ENCODE peak calls at places on chromosomes 2 and 18, in four cellular contexts. Y is neural progenitor cell, B is astrocyte, L is cardiac muscle cell. G is an unnamed sample. For H3K4me1 and H3K36me3, the result is how much of the 10 kb centered on the place peaks cover.

GRCh38 chr2:131646669-131647297 is 119.1 kb downstream of the CCDC74A start:
- DNase-seq in Y (no peak), B (no peak), L (no peak), G (no peak)

GRCh38 chr2:202311823-202312388 is 46.3 kb downstream of the NOP58 start:
- DNase-seq in Y (no peak), B (no peak), L (no peak), G (no peak)

GRCh38 chr2:116094196-116094595 is 1651.8 kb downstream of the DPP10 start:
- DNase-seq in Y (peak), B (no peak), L (peak), G (no peak)

GRCh38 chr2:128791120-128791982 is 472.7 kb upstream of the HS6ST1 start:
- DNase-seq in Y (no peak), B (no peak), L (no peak), G (no peak)

GRCh38 chr2:15693926-15694588 is 102.4 kb downstream of the DDX1 start:
- DNase-seq in Y (peak), B (no peak), L (no peak), G (no peak)

GRCh38 chr2:44769349-44770005 is 172.0 kb upstream of the SIX3 start:
- DNase-seq in Y (no peak), B (no peak), L (no peak), G (no peak)

GRCh38 chr18:67590571-67591141 is 74.1 kb upstream of the DSEL start:
- DNase-seq in Y (no peak), B (peak), L (no peak), G (no peak)

GRCh38 chr2:95314964-95315611 is 17.9 kb downstream of the KCNIP3 start:
- DNase-seq in Y (peak), B (no peak), L (peak), G (peak)

GRCh38 chr2:42569116-42569711 is 782 bp downstream of the MTA3 start:
- DNase-seq in Y (peak), B (peak), L (peak), G (peak)

GRCh38 chr18:40249390-40250080 is 1705.5 kb upstream of the PIK3C3 start:
- DNase-seq in Y (no peak), B (peak), L (no peak), G (no peak)

GRCh38 chr2:119253114-119253702 is 29.6 kb downstream of the STEAP3 start:
- DNase-seq in Y (no peak), B (peak), L (no peak), G (no peak)

GRCh38 chr2:153873062-153874048 is 1.6 kb downstream of the GALNT13 start:
- DNase-seq in Y (peak), B (no peak), L (peak), G (peak)

GRCh38 chr2:105977212-105977611 is 216.9 kb downstream of the UXS1 start:
- DNase-seq in Y (no peak), B (peak), L (no peak), G (no peak)

GRCh38 chr18:45526120-45526841 is 89.0 kb upstream of the SLC14A2 start:
- DNase-seq in Y (no peak), B (peak), L (no peak), G (no peak)

GRCh38 chr2:17271401-17271800 is 246.8 kb downstream of the RAD51AP2 start:
- DNase-seq in Y (no peak), B (peak), L (no peak), G (no peak)

GRCh38 chr2:197011033-197011432 is 84.5 kb upstream of the PGAP1 start:
- DNase-seq in Y (no peak), B (no peak), L (no peak), G (no peak)

GRCh38 chr2:43228782-43229659 is 2.6 kb upstream of the ZFP36L2 start:
- DNase-seq in Y (no peak), B (peak), L (no peak), G (no peak)

GRCh38 chr2:201887851-201888451 is 81.6 kb downstream of the CDK15 start:
- DNase-seq in Y (peak), B (no peak), L (no peak), G (no peak)

GRCh38 chr2:128440087-128440665 is 121.5 kb upstream of the HS6ST1 start:
- DNase-seq in Y (no peak), B (no peak), L (no peak), G (no peak)

GRCh38 chr2:200092235-200092634 is 136.9 kb downstream of the MAIP1 start:
- DNase-seq in Y (no peak), B (no peak), L (no peak), G (no peak)

GRCh38 chr2:6492573-6492972 is 373.1 kb downstream of the CMPK2 start:
- DNase-seq in Y (no peak), B (no peak), L (no peak), G (no peak)

GRCh38 chr18:8800041-8800441 is 94.7 kb downstream of the MTCL1 start:
- DNase-seq in Y (no peak), B (peak), L (no peak), G (no peak)

GRCh38 chr2:240964221-240964853 is 34.1 kb upstream of the SNED1 start:
- DNase-seq in Y (no peak), B (no peak), L (no peak), G (no peak)

GRCh38 chr2:98348066-98348561 is 1.9 kb downstream of the CNGA3 start:
- DNase-seq in Y (peak), B (no peak), L (no peak), G (peak)

GRCh38 chr18:31783059-31783458 is 22.4 kb upstream of the SLC25A52 start:
- DNase-seq in Y (no peak), B (no peak), L (no peak), G (no peak)

GRCh38 chr2:137123241-137123640 is 357.9 kb downstream of the THSD7B start:
- DNase-seq in Y (no peak), B (peak), L (no peak), G (no peak)

GRCh38 chr2:230418341-230419016 is 2.5 kb downstream of the SP100 start:
- DNase-seq in Y (no peak), B (peak), L (no peak), G (no peak)

GRCh38 chr2:113025751-113026150 is 20.5 kb downstream of the IL36A start:
- DNase-seq in Y (no peak), B (no peak), L (no peak), G (no peak)

GRCh38 chr18:55220523-55220922 is 261.3 kb upstream of the CCDC68 start:
- DNase-seq in Y (no peak), B (peak), L (no peak), G (no peak)

GRCh38 chr2:237201461-237202287 is 116.0 kb downstream of the COPS8 start:
- DNase-seq in Y (no peak), B (peak), L (no peak), G (no peak)

GRCh38 chr2:50345691-50346090 is 686.2 kb downstream of the NRXN1 start:
- DNase-seq in Y (no peak), B (no peak), L (no peak), G (no peak)

GRCh38 chr2:67446504-67446911 is 49.4 kb downstream of the ETAA1 start:
- DNase-seq in Y (no peak), B (peak), L (no peak), G (no peak)

GRCh38 chr18:28109781-28110460 is 67.0 kb downstream of the CDH2 start:
- DNase-seq in Y (no peak), B (peak), L (no peak), G (peak)

GRCh38 chr18:28110924-28111323 is 66.0 kb downstream of the CDH2 start:
- DNase-seq in Y (peak), B (no peak), L (no peak), G (no peak)

GRCh38 chr18:28112056-28112470 is 64.9 kb downstream of the CDH2 start:
- DNase-seq in Y (no peak), B (peak), L (peak), G (no peak)

GRCh38 chr18:28108254-28108653 is 68.7 kb downstream of the CDH2 start:
- DNase-seq in Y (no peak), B (no peak), L (no peak), G (no peak)

DNA sequence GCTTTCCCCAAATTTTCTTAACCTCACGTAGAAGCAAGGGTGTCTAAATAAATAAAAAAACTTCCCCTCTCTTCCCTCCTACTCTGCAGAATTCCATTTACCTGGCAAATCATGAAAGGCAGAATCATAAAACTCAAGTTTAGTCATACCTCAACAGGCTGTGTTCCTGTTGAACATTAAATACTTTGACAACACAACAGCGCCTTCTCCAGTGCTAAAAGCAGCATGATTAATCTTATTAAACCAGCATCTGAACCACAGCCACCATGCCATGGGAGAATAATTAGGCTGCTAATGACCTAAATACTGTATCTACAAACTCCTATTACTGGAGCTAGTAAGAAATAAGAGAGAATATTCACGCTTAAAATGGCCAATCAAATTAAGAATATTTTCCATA is 68.1 kb downstream of the CDH2 start:
- DNase-seq in Y (peak), B (peak), L (no peak), G (no peak)
- H3K4me1 ChIP-seq in Y (half or more), B (half or more), L (half or more), G (half or more)

GRCh38 chr2:135875491-135876065 is 665 bp downstream of the MCM6 start:
- DNase-seq in Y (peak), B (peak), L (peak), G (peak)
- H3K36me3 ChIP-seq in Y (under half), B (under half), L (under half), G (under half)

GRCh38 chr18:79503891-79504475 is 108.3 kb downstream of the NFATC1 start:
- DNase-seq in Y (no peak), B (no peak), L (no peak), G (no peak)

GRCh38 chr18:79507546-79508480 is 112.1 kb downstream of the NFATC1 start:
- DNase-seq in Y (no peak), B (peak), L (no peak), G (no peak)

GRCh38 chr18:79507076-79507545 is 111.4 kb downstream of the NFATC1 start:
- DNase-seq in Y (no peak), B (peak), L (peak), G (no peak)

GRCh38 chr18:79508565-79509535 is 113.1 kb downstream of the NFATC1 start:
- DNase-seq in Y (no peak), B (no peak), L (no peak), G (no peak)

DNA sequence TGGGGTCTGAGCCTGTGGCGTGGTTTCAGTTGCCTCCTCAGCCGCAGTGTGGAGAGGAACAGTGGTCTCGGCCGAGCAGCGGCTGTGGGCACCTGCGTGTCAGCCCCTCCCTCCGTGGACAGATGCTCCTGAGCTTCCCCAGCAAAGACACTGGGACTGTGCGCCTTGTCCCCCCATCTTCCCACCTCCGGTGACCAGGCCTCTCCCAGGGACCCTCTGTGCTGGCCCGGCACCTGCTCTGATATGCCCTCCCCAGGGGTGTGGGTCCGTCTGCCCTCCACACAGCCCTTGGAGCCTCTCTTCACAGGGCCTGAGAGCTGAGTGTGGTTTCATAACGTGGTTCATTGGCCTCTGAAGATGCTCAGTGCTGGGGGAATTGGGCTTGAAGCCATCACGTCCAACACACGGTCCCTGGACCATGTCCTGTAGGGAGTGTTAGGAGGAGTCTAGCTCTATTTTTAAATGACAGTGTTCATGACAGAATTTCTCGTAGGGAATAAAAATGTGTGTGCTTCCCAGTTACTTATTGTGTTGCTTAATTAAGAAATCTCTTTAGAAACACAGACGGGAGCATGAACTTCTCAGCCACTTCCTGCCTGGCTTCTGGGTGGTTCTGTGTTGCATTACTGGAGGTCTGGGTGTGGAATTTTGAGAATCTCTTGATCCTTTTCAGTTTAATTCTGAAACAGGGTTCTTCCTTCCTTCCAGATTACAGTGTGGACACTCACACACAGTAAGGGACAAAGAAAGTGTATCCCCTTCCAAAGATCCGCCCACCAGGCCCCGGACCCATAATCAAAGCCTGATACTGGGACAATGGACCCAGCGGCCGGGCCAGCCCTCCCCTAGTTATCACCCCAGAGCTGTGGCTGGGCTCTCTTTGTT is 110.7 kb downstream of the NFATC1 start:
- DNase-seq in Y (peak), B (peak), L (no peak), G (no peak)
- H3K4me3 ChIP-seq in Y (no peak), B (no peak), L (no peak), G (no peak)

DNA sequence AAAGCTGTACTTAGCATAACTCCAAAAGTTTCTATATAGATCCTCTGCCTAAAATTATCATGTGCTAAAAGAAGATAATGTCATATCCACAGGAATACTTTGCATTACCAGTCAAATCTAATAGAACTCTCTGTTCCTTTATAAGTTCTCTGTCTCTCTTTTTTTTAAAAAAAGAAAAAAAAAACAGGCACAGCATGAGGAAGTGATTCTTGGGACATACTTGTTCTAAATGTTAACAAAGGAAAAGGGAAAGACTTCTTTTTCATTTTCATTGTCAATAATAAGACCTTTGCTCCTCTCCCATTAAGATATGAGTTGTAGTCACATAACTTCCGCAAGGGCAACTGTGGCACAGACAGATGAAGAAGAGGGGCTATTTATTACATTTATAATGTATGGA is 4.7 kb downstream of the CD302 start:
- DNase-seq in Y (no peak), B (no peak), L (no peak), G (no peak)
- H3K4me1 ChIP-seq in Y (under half), B (under half), L (under half), G (under half)

GRCh38 chr2:8737571-8738175 is 55.8 kb downstream of the ID2 start:
- DNase-seq in Y (no peak), B (peak), L (no peak), G (no peak)
- H3K36me3 ChIP-seq in Y (under half), B (under half), L (half or more), G (under half)

DNA sequence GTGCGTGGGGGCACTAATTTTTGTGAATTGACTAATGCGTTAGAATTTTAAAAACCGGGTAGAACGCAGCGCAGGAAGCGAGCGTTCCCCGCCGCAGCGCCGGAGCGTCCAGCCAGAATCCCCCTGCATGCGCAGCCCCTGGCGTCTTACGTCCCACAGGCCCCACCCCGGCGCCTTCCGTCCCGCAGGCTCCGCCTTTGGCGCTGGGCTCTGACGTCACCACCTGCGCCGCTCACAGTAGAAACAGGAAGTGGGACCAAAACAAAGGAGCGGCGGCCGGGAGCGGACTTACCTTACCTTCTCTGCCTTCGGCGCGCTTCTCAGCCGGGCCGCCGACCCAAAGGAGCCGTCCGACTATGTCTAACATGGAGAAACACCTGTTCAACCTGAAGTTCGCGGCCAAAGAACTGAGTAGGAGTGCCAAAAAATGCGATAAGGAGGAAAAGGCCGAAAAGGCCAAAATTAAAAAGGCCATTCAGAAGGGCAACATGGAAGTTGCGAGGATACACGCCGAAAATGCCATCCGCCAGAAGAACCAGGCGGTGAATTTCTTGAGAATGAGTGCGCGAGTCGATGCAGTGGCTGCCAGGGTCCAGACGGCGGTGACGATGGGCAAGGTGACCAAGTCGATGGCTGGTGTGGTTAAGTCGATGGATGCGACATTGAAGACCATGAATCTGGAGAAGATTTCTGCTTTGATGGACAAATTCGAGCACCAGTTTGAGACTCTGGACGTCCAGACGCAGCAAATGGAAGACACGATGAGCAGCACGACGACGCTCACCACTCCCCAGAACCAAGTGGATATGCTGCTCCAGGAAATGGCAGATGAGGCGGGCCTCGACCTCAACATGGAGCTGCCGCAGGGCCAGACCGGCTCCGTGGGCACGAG is at the start of gene CHMP1B:
- DNase-seq in Y (peak), B (peak), L (peak), G (peak)
- H3K4me3 ChIP-seq in Y (peak), B (peak), L (peak), G (peak)

DNA sequence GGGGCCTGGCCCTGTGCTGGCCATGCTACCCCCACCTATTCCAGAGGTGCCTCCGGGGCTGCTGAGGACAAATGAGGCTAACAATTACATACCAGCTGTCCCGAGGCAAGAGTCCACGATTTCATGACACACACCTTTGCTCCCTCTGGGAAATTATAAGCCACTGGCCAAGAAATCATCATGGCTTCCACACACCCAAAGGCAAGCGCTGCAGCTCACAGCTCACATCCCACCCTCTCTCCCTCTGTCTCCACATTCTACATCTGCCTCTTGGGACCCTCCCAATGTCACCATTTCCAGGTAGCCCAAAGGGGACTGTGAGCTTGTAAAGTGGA is 134.4 kb downstream of the HDAC4 start:
- DNase-seq in Y (no peak), B (no peak), L (no peak), G (no peak)
- H3K4me1 ChIP-seq in Y (under half), B (under half), L (under half), G (under half)

DNA sequence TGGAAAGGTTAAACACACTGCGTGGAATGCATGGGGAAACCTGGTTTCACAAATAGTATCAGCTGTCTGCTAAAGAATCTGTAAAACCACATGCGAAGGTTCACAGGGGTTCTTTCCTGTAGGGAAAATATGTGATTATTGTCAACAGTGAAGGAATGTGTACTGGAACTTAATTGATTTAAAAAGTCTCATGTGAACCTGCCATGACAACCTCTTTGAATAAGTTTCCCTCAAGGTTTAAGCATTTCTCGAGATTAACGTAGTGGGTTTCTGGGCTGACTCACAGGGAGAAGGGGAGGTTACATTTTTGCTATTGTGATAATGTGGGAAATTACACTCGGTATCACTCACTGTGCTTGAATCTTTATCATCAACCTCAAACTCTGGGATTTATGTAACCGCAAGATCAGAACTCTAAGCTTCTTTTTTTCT is 28.2 kb upstream of the IL1R1 start:
- DNase-seq in Y (no peak), B (peak), L (no peak), G (no peak)
- H3K36me3 ChIP-seq in Y (under half), B (under half), L (under half), G (under half)